ENCODE peak calls at places on chromosomes 11 and 22, in five cellular contexts. D is HCT116, P is GM12878, E is endothelial cell of umbilical vein, I is A549. Q is an unnamed sample.
A peak's percentile ranks its signal among the peaks of the same experiment; 100 is the strongest.

GRCh38 chr22:45865561-45866397 is 111.2 kb downstream of the WNT7B start:
- DNase-seq in D (no peak), P (no peak), E (no peak), I (no peak), Q (no peak)

GRCh38 chr11:4607111-4607510 is 920 bp downstream of the TRIM68 start:
- DNase-seq in D (no peak), P (no peak), E (peak; percentile 50), I (no peak), Q (no peak)

GRCh38 chr11:46588131-46588530 is 5.7 kb downstream of the AMBRA1 start:
- DNase-seq in D (no peak), P (no peak), E (no peak), I (no peak), Q (no peak)

GRCh38 chr11:76791861-76792260 is 8.7 kb downstream of the TSKU start:
- DNase-seq in D (no peak), P (no peak), E (no peak), I (peak; percentile 79), Q (peak; percentile 76)

GRCh38 chr11:77188323-77188911 is 60.4 kb downstream of the MYO7A start:
- DNase-seq in D (peak; percentile 54), P (peak; percentile 13), E (peak; percentile 75), I (peak; percentile 77), Q (peak; percentile 84)

GRCh38 chr11:66151273-66151672 is 81.2 kb downstream of the PACS1 start:
- DNase-seq in D (no peak), P (no peak), E (no peak), I (no peak), Q (no peak)

GRCh38 chr22:34283844-34284243 is 363.6 kb upstream of the LARGE1 start:
- DNase-seq in D (no peak), P (no peak), E (no peak), I (no peak), Q (no peak)

GRCh38 chr11:14623036-14623435 is 20.6 kb upstream of the PDE3B start:
- DNase-seq in D (no peak), P (no peak), E (no peak), I (no peak), Q (peak; percentile 18)

GRCh38 chr11:82270870-82271269 is 462.8 kb downstream of the FAM181B start:
- DNase-seq in D (no peak), P (no peak), E (no peak), I (no peak), Q (no peak)

GRCh38 chr22:41841085-41841712 is 8.3 kb downstream of the SREBF2 start:
- DNase-seq in D (no peak), P (no peak), E (no peak), I (peak; percentile 65), Q (no peak)

GRCh38 chr11:65773784-65774411 is 6.9 kb downstream of the AP5B1 start:
- DNase-seq in D (no peak), P (no peak), E (no peak), I (no peak), Q (no peak)

GRCh38 chr22:31229402-31230140 is 17.5 kb downstream of the LIMK2 start:
- DNase-seq in D (no peak), P (no peak), E (peak; percentile 82), I (no peak), Q (peak; percentile 18)

GRCh38 chr11:65067446-65067845 is 9.1 kb upstream of the NAALADL1 start:
- DNase-seq in D (no peak), P (no peak), E (no peak), I (no peak), Q (no peak)

GRCh38 chr11:61923166-61924015 is 6.0 kb upstream of the RAB3IL1 start:
- DNase-seq in D (no peak), P (no peak), E (no peak), I (no peak), Q (no peak)

GRCh38 chr22:23424031-23424430 is 156.1 kb downstream of the IGLL1 start:
- DNase-seq in D (no peak), P (no peak), E (no peak), I (no peak), Q (no peak)

GRCh38 chr11:12724301-12725046 is 50.3 kb downstream of the TEAD1 start:
- DNase-seq in D (peak; percentile 92), P (no peak), E (peak; percentile 96), I (peak; percentile 88), Q (peak; percentile 51)

GRCh38 chr22:18973264-18974031 is 37.4 kb upstream of the PRODH start:
- DNase-seq in D (no peak), P (no peak), E (no peak), I (no peak), Q (no peak)

GRCh38 chr22:25282671-25283561 is 63.5 kb downstream of the CRYBB2 start:
- DNase-seq in D (no peak), P (no peak), E (no peak), I (no peak), Q (no peak)

GRCh38 chr11:75954039-75954438 is 139.0 kb downstream of the UVRAG start:
- DNase-seq in D (no peak), P (no peak), E (no peak), I (no peak), Q (no peak)

GRCh38 chr11:102226702-102227101 is 90.6 kb upstream of the BIRC3 start:
- DNase-seq in D (no peak), P (no peak), E (peak; percentile 61), I (no peak), Q (no peak)

GRCh38 chr11:72965672-72966071 is 151.5 kb downstream of the ATG16L2 start:
- DNase-seq in D (no peak), P (no peak), E (peak; percentile 94), I (no peak), Q (no peak)

DNA sequence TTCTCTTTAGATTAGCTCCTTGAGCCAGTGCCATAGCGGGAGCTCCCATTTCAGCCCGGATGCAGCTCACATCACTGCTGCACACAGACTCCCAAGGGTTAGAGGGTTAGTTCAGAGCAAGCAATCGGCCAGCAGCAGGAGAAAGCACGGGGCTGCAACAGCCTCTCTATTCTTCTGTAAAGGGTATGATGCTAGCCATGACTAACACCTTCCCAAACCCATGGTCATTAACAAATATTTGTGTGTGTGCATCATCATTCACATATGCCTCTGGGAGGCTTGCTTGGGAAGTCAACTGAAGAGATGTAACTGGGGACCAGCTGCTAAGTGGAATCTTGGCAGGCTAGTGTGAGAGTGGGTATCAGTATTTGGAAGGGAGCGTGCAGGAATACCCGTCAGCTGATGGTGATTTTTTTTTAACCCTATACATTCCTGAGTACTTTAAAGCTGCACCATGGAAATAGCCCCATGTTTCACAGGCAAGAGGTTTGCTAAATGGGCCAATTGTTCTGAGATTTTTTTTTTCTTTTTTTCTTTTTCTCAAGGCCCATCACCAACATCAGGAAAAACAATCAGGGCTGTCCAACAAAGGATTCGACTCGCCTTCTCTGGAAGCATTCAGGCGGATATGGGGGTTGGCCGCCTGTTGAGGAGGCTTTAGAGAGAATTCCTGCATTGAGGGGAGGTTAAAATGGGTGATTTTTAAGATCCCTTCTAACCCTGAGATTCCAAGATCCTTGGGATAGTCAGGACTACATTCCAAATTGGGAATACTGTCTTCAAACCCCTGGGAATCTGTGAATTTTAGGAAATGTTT is 33.2 kb upstream of the CCDC89 start:
- DNase-seq in D (peak; percentile 82), P (no peak), E (peak; percentile 23), I (peak; percentile 91), Q (no peak)
- TF ChIP-seq POLR2A in D (no peak), P (no peak), E (no peak), I (no peak), Q (no peak)

GRCh38 chr11:124214027-124214426 is 26.9 kb upstream of the OR8G1 start:
- DNase-seq in D (no peak), P (no peak), E (no peak), I (no peak), Q (no peak)
- TF ChIP-seq MAX in D (no peak), P (no peak), E (no peak), I (no peak), Q (no peak)

DNA sequence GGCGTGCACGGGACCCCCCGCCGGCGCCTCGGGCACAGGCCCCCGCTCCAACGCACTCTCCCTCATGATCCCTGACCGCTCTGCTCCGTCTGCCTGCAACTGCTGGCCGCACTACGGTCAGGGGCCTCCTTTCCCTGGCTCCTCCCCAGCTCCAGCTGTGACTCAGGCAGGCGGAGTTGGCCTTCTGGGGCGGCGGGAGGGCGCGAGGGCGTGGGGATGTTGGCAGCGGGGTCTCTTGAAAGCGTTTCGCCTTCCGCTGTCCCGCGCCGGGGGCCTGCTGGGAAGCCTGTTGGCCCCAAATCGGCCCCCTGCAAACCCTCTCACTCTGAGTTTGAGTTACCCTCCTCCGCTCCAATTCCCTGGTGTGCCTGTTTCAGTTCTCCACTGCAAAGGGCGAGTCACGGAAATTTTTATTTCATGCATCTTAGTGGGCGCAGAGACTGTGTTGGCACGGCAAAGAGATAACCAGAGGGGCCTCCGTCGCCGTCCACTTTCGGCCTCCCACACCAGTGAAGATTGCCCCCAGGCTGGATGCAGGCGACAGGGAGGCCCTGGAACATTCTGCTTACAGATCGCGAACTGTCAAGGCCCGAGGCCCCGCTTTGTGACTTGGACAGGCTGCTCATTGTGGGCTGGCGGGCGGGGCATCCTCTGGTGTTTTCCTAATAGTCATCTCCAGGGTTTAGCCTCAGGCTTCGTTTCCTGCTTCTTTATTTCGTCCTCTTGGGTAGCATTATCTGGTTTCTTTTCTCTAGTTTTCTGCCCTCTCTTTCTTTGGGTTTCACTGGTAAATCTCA is at the start of gene CAVIN3:
- DNase-seq in D (peak; percentile 48), P (peak; percentile 43), E (peak; percentile 79), I (peak; percentile 51), Q (peak; percentile 15)
- TF ChIP-seq POLR2A in D (peak; percentile 37), P (peak; percentile 40), E (peak; percentile 96), I (peak; percentile 57), Q (no peak)

GRCh38 chr11:63941901-63942300 is 3.1 kb downstream of the NAA40 start:
- DNase-seq in D (no peak), P (no peak), E (no peak), I (no peak), Q (no peak)
- TF ChIP-seq MAX in D (no peak), P (no peak), E (no peak), I (no peak), Q (no peak)

DNA sequence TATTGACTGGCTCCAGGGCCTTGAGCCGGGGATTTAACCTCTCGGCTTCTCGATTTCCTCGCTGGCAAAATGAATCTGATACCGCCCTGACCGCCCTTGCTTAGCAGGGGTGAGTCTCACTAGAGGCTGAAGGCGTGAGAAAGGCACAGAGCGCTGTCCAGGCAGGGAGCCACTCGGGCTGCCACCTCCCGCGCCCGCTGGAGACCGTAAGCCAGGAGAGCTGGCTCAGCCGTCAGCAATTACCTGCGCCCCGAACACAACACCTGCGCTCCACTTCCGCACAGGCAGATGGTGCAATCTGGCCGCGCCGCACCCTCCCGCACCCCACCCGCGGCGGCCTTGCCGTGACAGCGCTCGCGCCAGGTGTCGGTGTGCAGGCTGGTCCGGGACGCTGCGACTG is 65.5 kb downstream of the BUD13 start:
- DNase-seq in D (no peak), P (no peak), E (no peak), I (no peak), Q (no peak)
- TF ChIP-seq POLR2A in D (no peak), P (no peak), E (no peak), I (no peak), Q (no peak)

DNA sequence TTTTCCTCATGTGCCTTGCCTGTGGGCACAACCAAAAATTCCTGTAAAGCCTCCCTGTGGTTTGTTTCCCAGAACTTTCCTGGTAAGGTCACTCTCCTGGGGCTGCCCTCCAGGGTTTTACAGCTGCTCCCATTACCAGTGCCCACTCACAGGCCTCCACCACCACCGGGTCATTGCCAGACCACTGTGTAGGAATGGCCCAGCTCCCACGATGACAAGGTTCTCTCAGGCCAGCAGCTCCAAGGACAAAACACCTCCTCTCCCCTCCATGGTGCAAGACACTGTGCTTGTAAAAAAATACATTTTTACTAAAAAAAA is 96.1 kb upstream of the AKIP1 start:
- DNase-seq in D (no peak), P (no peak), E (no peak), I (no peak), Q (no peak)
- TF ChIP-seq MAX in D (no peak), P (no peak), E (no peak), I (no peak), Q (no peak)

GRCh38 chr22:21982338-21982965 is at the start of gene TOP3B:
- DNase-seq in D (peak; percentile 43), P (peak; percentile 17), E (peak; percentile 62), I (peak; percentile 75), Q (peak; percentile 86)
- TF ChIP-seq POLR2A in D (peak; percentile 75), P (peak; percentile 92), E (peak; percentile 89), I (peak; percentile 82), Q (peak; percentile 76)